ENCODE peak calls at places on chromosomes 1 and 21, in seven cellular contexts. M, G, H, D, I, C and O are unnamed samples.

GRCh38 chr1:11799896-11800295 is 5.9 kb downstream of the MTHFR start:
- DNase-seq in H (no peak), I (no peak), M (no peak), G (no peak), C (no peak), D (no peak), O (no peak)

GRCh38 chr1:197984273-197984672 is 67.1 kb downstream of the LHX9 start:
- DNase-seq in D (no peak), I (no peak), M (peak; percentile 10), H (no peak), C (no peak), G (no peak), O (no peak)

GRCh38 chr1:77143529-77144121 is 75.6 kb downstream of the PIGK start:
- DNase-seq in H (no peak), C (no peak), I (no peak), G (no peak), M (no peak), D (no peak), O (no peak)

GRCh38 chr1:93353286-93353685 is 7.6 kb downstream of the DR1 start:
- DNase-seq in M (peak; percentile 66), C (no peak), D (no peak), H (no peak), I (no peak), G (no peak), O (no peak)

GRCh38 chr1:21246905-21247642 is 43.2 kb downstream of the ECE1 start:
- DNase-seq in M (no peak), C (no peak), G (no peak), H (no peak), I (no peak), D (no peak), O (no peak)

GRCh38 chr1:113930499-113931161 is 1.5 kb downstream of the HIPK1 start:
- DNase-seq in M (peak; percentile 75), I (no peak), G (peak; percentile 45), C (peak; percentile 54), D (no peak), H (peak; percentile 62), O (peak; percentile 58)

GRCh38 chr1:232059726-232060360 is 433.3 kb downstream of the DISC1 start:
- DNase-seq in D (no peak), M (no peak), G (no peak), C (no peak), H (no peak), I (peak; percentile 53), O (no peak)

GRCh38 chr21:24290151-24290833 is 1317.0 kb downstream of the MRPL39 start:
- DNase-seq in D (no peak), H (peak; percentile 4), I (no peak), C (no peak), G (peak; percentile 7), M (no peak), O (no peak)

GRCh38 chr1:178055093-178055492 is 38.8 kb upstream of the RASAL2 start:
- DNase-seq in I (no peak), G (no peak), C (no peak), M (peak; percentile 79), H (peak; percentile 90), D (peak; percentile 43), O (no peak)